ENCODE peak calls at places on chromosomes 7 and 10, in seven cellular contexts. One of them, this sample, is unnamed.

GRCh38 chr7:143434660-143435059 is 8.6 kb upstream of the TAS2R60 start:
- DNase-seq in dorsolateral prefrontal cortex: no peak
- DNase-seq in neural crest cell: no peak
- DNase-seq in tibial artery: peak
- DNase-seq in AG09309: no peak
- DNase-seq in stomach: no peak
- DNase-seq in body of pancreas: no peak
- DNase-seq in this sample: no peak

GRCh38 chr7:55083206-55083605 is 64.4 kb downstream of the EGFR start:
- DNase-seq in body of pancreas: no peak
- DNase-seq in stomach: no peak
- DNase-seq in dorsolateral prefrontal cortex: no peak
- DNase-seq in neural crest cell: no peak
- DNase-seq in AG09309: no peak
- DNase-seq in tibial artery: no peak
- DNase-seq in this sample: no peak

GRCh38 chr7:27947581-27948278 is 207.8 kb downstream of the TAX1BP1 start:
- DNase-seq in AG09309: no peak
- DNase-seq in neural crest cell: no peak
- DNase-seq in body of pancreas: no peak
- DNase-seq in dorsolateral prefrontal cortex: no peak
- DNase-seq in stomach: no peak
- DNase-seq in tibial artery: no peak
- DNase-seq in this sample: no peak

GRCh38 chr7:856444-857095 is 19.8 kb upstream of the GET4 start:
- DNase-seq in AG09309: no peak
- DNase-seq in body of pancreas: no peak
- DNase-seq in dorsolateral prefrontal cortex: no peak
- DNase-seq in neural crest cell: no peak
- DNase-seq in stomach: no peak
- DNase-seq in tibial artery: no peak
- DNase-seq in this sample: no peak

GRCh38 chr7:23531794-23532489 is at the start of gene TRA2A:
- DNase-seq in neural crest cell: peak
- DNase-seq in AG09309: peak
- DNase-seq in dorsolateral prefrontal cortex: peak
- DNase-seq in tibial artery: peak
- DNase-seq in body of pancreas: peak
- DNase-seq in stomach: peak
- DNase-seq in this sample: peak

GRCh38 chr7:95859434-95859833 is 87.1 kb downstream of the DYNC1I1 start:
- DNase-seq in neural crest cell: no peak
- DNase-seq in AG09309: peak
- DNase-seq in dorsolateral prefrontal cortex: no peak
- DNase-seq in tibial artery: no peak
- DNase-seq in stomach: no peak
- DNase-seq in body of pancreas: no peak
- DNase-seq in this sample: no peak

GRCh38 chr10:52683776-52684175 is 88.8 kb downstream of the MBL2 start:
- DNase-seq in dorsolateral prefrontal cortex: no peak
- DNase-seq in AG09309: no peak
- DNase-seq in tibial artery: no peak
- DNase-seq in body of pancreas: no peak
- DNase-seq in neural crest cell: no peak
- DNase-seq in stomach: no peak
- DNase-seq in this sample: no peak

GRCh38 chr7:26900283-26900682 is 35.9 kb upstream of the SKAP2 start:
- DNase-seq in stomach: no peak
- DNase-seq in body of pancreas: no peak
- DNase-seq in tibial artery: no peak
- DNase-seq in AG09309: no peak
- DNase-seq in dorsolateral prefrontal cortex: no peak
- DNase-seq in neural crest cell: no peak
- DNase-seq in this sample: no peak

GRCh38 chr10:71736570-71737355 is 17.2 kb upstream of the C10orf105 start:
- DNase-seq in AG09309: no peak
- DNase-seq in stomach: peak
- DNase-seq in neural crest cell: no peak
- DNase-seq in body of pancreas: no peak
- DNase-seq in dorsolateral prefrontal cortex: no peak
- DNase-seq in tibial artery: no peak
- DNase-seq in this sample: no peak

GRCh38 chr7:937851-938484 is 16.5 kb downstream of the ADAP1 start:
- DNase-seq in dorsolateral prefrontal cortex: peak
- DNase-seq in body of pancreas: no peak
- DNase-seq in neural crest cell: no peak
- DNase-seq in tibial artery: no peak
- DNase-seq in stomach: no peak
- DNase-seq in AG09309: no peak
- DNase-seq in this sample: no peak

GRCh38 chr10:61166489-61166888 is 222.5 kb upstream of the RHOBTB1 start:
- DNase-seq in neural crest cell: no peak
- DNase-seq in AG09309: no peak
- DNase-seq in dorsolateral prefrontal cortex: no peak
- DNase-seq in stomach: no peak
- DNase-seq in body of pancreas: no peak
- DNase-seq in tibial artery: no peak
- DNase-seq in this sample: no peak

GRCh38 chr7:21603972-21604749 is 61.3 kb downstream of the DNAH11 start:
- DNase-seq in AG09309: no peak
- DNase-seq in stomach: no peak
- DNase-seq in tibial artery: no peak
- DNase-seq in body of pancreas: no peak
- DNase-seq in neural crest cell: no peak
- DNase-seq in dorsolateral prefrontal cortex: no peak
- DNase-seq in this sample: no peak

GRCh38 chr7:135715673-135716072 is 12.3 kb downstream of the SLC13A4 start:
- DNase-seq in tibial artery: no peak
- DNase-seq in dorsolateral prefrontal cortex: no peak
- DNase-seq in body of pancreas: no peak
- DNase-seq in stomach: no peak
- DNase-seq in neural crest cell: no peak
- DNase-seq in AG09309: no peak
- DNase-seq in this sample: no peak

GRCh38 chr10:48470893-48471805 is 133.7 kb downstream of the ARHGAP22 start:
- DNase-seq in tibial artery: no peak
- DNase-seq in body of pancreas: peak
- DNase-seq in neural crest cell: no peak
- DNase-seq in dorsolateral prefrontal cortex: no peak
- DNase-seq in stomach: peak
- DNase-seq in AG09309: peak
- DNase-seq in this sample: no peak
- TF ChIP-seq CTCF in tibial artery: no peak
- TF ChIP-seq CTCF in body of pancreas: no peak
- TF ChIP-seq CTCF in neural crest cell: no peak
- TF ChIP-seq CTCF in dorsolateral prefrontal cortex: no peak
- TF ChIP-seq CTCF in stomach: no peak
- TF ChIP-seq CTCF in AG09309: no peak
- TF ChIP-seq CTCF in this sample: no peak

GRCh38 chr10:120999868-121000267 is 148.7 kb downstream of the WDR11 start:
- DNase-seq in stomach: no peak
- DNase-seq in AG09309: no peak
- DNase-seq in neural crest cell: no peak
- DNase-seq in tibial artery: no peak
- DNase-seq in dorsolateral prefrontal cortex: no peak
- DNase-seq in body of pancreas: no peak
- DNase-seq in this sample: no peak
- TF ChIP-seq CTCF in stomach: no peak
- TF ChIP-seq CTCF in AG09309: no peak
- TF ChIP-seq CTCF in neural crest cell: no peak
- TF ChIP-seq CTCF in tibial artery: no peak
- TF ChIP-seq CTCF in dorsolateral prefrontal cortex: no peak
- TF ChIP-seq CTCF in body of pancreas: no peak
- TF ChIP-seq CTCF in this sample: no peak

GRCh38 chr7:24978837-24979469 is 1.0 kb downstream of the OSBPL3 start:
- DNase-seq in dorsolateral prefrontal cortex: no peak
- DNase-seq in tibial artery: no peak
- DNase-seq in AG09309: no peak
- DNase-seq in body of pancreas: no peak
- DNase-seq in neural crest cell: peak
- DNase-seq in stomach: no peak
- DNase-seq in this sample: no peak

GRCh38 chr7:24981544-24981951 is 1.6 kb upstream of the OSBPL3 start:
- DNase-seq in dorsolateral prefrontal cortex: peak
- DNase-seq in stomach: peak
- DNase-seq in body of pancreas: peak
- DNase-seq in tibial artery: peak
- DNase-seq in AG09309: no peak
- DNase-seq in neural crest cell: peak
- DNase-seq in this sample: peak

GRCh38 chr7:24979470-24979862 is 512 bp downstream of the OSBPL3 start:
- DNase-seq in stomach: peak
- DNase-seq in dorsolateral prefrontal cortex: no peak
- DNase-seq in tibial artery: peak
- DNase-seq in AG09309: no peak
- DNase-seq in body of pancreas: peak
- DNase-seq in neural crest cell: peak
- DNase-seq in this sample: peak

GRCh38 chr7:24979863-24980694 is at the start of gene OSBPL3:
- DNase-seq in body of pancreas: peak
- DNase-seq in tibial artery: peak
- DNase-seq in stomach: peak
- DNase-seq in dorsolateral prefrontal cortex: peak
- DNase-seq in AG09309: peak
- DNase-seq in neural crest cell: peak
- DNase-seq in this sample: peak

GRCh38 chr7:24980695-24981543 is 941 bp upstream of the OSBPL3 start:
- DNase-seq in tibial artery: peak
- DNase-seq in AG09309: no peak
- DNase-seq in dorsolateral prefrontal cortex: no peak
- DNase-seq in neural crest cell: no peak
- DNase-seq in body of pancreas: peak
- DNase-seq in stomach: peak
- DNase-seq in this sample: no peak
- TF ChIP-seq CTCF in tibial artery: no peak
- TF ChIP-seq CTCF in AG09309: peak
- TF ChIP-seq CTCF in dorsolateral prefrontal cortex: no peak
- TF ChIP-seq CTCF in neural crest cell: no peak
- TF ChIP-seq CTCF in body of pancreas: no peak
- TF ChIP-seq CTCF in stomach: no peak
- TF ChIP-seq CTCF in this sample: no peak

DNA sequence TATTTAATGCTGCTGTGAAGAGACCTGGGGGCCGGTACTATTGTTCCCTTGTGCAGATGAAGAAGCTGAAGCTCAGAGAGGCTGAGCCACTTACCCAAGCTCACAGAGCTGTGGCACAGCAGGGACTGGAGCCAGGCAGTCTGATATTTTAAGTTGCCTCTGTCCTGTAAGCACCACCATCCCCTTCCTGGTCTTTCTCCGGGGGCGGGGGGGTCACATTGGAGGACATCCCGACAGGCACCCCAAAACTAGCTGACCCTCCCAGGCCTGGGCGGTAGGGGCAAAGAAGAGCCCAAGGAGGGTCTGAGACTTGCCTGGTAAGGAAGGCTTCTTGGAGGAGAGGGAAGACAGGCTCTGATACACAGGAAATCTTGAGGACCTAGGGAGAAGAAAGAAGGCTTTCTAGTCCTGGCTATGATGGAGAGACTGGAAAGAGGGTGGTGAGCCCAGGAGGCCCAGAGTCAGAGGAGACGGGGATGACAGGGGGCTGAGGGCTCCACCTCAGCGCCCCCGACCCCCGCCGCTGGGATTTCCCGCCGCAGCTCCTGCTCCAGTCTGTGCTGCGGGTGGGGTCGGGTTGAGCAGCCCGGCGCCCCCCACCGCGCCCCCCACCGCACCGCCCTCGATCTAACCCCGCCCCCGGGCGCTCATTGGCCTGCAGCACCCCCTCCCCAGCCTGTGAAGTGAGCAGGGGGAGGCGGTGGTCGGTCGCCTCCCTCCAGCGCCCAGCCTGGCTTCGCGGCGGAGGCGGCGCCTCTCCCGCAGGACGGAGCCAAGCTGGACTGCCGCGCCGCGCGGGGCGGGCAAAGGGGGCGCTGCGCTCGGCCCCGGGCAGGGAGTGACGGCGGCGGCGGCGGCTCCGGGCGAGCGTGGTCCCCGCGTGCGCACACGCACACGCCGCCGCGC is at the start of gene ADCYAP1R1:
- DNase-seq in dorsolateral prefrontal cortex: no peak
- DNase-seq in AG09309: no peak
- DNase-seq in tibial artery: no peak
- DNase-seq in stomach: no peak
- DNase-seq in neural crest cell: peak
- DNase-seq in body of pancreas: no peak
- DNase-seq in this sample: no peak
- TF ChIP-seq CTCF in dorsolateral prefrontal cortex: no peak
- TF ChIP-seq CTCF in AG09309: no peak
- TF ChIP-seq CTCF in tibial artery: no peak
- TF ChIP-seq CTCF in stomach: no peak
- TF ChIP-seq CTCF in neural crest cell: peak
- TF ChIP-seq CTCF in body of pancreas: no peak
- TF ChIP-seq CTCF in this sample: no peak

GRCh38 chr7:114081606-114082425 is 163.0 kb upstream of the PPP1R3A start:
- DNase-seq in dorsolateral prefrontal cortex: no peak
- DNase-seq in tibial artery: no peak
- DNase-seq in AG09309: peak
- DNase-seq in stomach: no peak
- DNase-seq in body of pancreas: no peak
- DNase-seq in neural crest cell: peak
- DNase-seq in this sample: no peak
- TF ChIP-seq CTCF in dorsolateral prefrontal cortex: peak
- TF ChIP-seq CTCF in tibial artery: peak
- TF ChIP-seq CTCF in AG09309: peak
- TF ChIP-seq CTCF in stomach: no peak
- TF ChIP-seq CTCF in body of pancreas: peak
- TF ChIP-seq CTCF in neural crest cell: peak
- TF ChIP-seq CTCF in this sample: no peak

This sample was measured in omental fat pad.